ENCODE peak calls at places on chromosome 20, in seven cellular contexts. Z, R, K, E, O, N and S are unnamed samples.

GRCh38 chr20:45997187-45997586 is 11.5 kb upstream of the MMP9 start:
- DNase-seq in Z (no peak), R (no peak), K (no peak), E (no peak), O (no peak), N (no peak), S (no peak)

GRCh38 chr20:50410343-50410742 is 99.8 kb upstream of the PTPN1 start:
- DNase-seq in Z (no peak), R (no peak), K (no peak), E (no peak), O (no peak), N (no peak), S (no peak)

GRCh38 chr20:38220587-38220986 is 39.9 kb downstream of the KIAA1755 start:
- DNase-seq in Z (no peak), R (no peak), K (no peak), E (no peak), O (no peak), N (no peak), S (no peak)

GRCh38 chr20:8183526-8183925 is 51.5 kb downstream of the PLCB1 start:
- DNase-seq in Z (no peak), R (no peak), K (no peak), E (peak; percentile 13), O (no peak), N (no peak), S (no peak)

GRCh38 chr20:43220612-43221011 is 30.9 kb upstream of the PTPRT start:
- DNase-seq in Z (no peak), R (no peak), K (no peak), E (peak; percentile 6), O (no peak), N (no peak), S (peak; percentile 88)

GRCh38 chr20:10954137-10954840 is 280.5 kb upstream of the JAG1 start:
- DNase-seq in Z (no peak), R (no peak), K (no peak), E (peak; percentile 66), O (no peak), N (no peak), S (no peak)

GRCh38 chr20:22490287-22491187 is 93.8 kb downstream of the FOXA2 start:
- DNase-seq in Z (no peak), R (no peak), K (no peak), E (no peak), O (peak; percentile 80), N (no peak), S (peak; percentile 23)

GRCh38 chr20:45338121-45339030 is 9.8 kb downstream of the SDC4 start:
- DNase-seq in Z (no peak), R (peak; percentile 47), K (no peak), E (no peak), O (no peak), N (no peak), S (no peak)

GRCh38 chr20:47051936-47052566 is 157.4 kb downstream of the EYA2 start:
- DNase-seq in Z (no peak), R (no peak), K (no peak), E (no peak), O (no peak), N (no peak), S (no peak)

GRCh38 chr20:38212806-38213606 is 47.5 kb downstream of the KIAA1755 start:
- DNase-seq in Z (no peak), R (no peak), K (no peak), E (no peak), O (no peak), N (no peak), S (no peak)

GRCh38 chr20:53445276-53445675 is 148.4 kb downstream of the ZNF217 start:
- DNase-seq in Z (no peak), R (peak; percentile 8), K (no peak), E (peak; percentile 36), O (no peak), N (no peak), S (peak; percentile 19)

GRCh38 chr20:1415667-1416468 is 23.0 kb upstream of the FKBP1A start:
- DNase-seq in Z (no peak), R (peak; percentile 95), K (no peak), E (peak; percentile 96), O (no peak), N (no peak), S (peak; percentile 82)

GRCh38 chr20:2133318-2134183 is 31.9 kb downstream of the STK35 start:
- DNase-seq in Z (no peak), R (peak; percentile 90), K (no peak), E (peak; percentile 80), O (no peak), N (peak; percentile 41), S (peak; percentile 42)

GRCh38 chr20:7966176-7966575 is 25.9 kb upstream of the HAO1 start:
- DNase-seq in Z (no peak), R (no peak), K (no peak), E (peak; percentile 5), O (no peak), N (no peak), S (no peak)

GRCh38 chr20:52484438-52484837 is 292.9 kb upstream of the ZFP64 start:
- DNase-seq in Z (no peak), R (no peak), K (no peak), E (peak; percentile 87), O (no peak), N (no peak), S (no peak)

DNA sequence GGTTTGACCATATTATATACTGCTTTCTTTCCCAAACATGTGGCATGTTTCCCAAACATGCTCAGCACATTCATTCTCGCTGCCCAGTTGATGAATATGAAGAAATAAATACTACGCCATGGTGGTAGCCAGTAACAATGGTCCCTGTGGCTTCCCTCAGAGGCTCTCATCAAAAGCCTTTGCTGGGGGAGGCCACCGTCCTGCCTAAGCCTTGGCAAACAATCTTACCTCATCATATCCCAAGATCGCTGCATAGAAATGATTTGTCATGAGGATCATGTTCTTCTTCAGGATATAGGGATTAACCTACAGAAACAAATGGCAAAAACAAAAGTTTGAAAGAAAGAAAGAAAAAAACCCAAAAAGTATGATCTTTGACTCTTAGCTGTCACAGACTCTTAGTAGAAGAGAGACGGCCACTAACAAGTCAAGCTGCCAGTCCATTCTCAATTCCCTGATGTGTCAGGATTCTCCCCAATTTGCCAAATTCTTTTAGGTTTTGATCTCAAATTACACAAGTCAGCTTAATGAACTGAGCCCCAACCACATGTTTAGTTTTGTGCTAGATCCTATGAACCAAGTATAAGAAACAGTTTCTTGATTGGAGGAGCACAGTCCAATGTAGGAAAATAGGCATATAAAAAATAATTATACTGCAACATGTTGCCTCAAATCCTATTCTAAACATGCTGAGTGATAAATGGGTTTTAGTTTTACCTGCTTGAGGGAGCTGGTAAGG is 22.4 kb upstream of the FAM83C start:
- DNase-seq in Z (no peak), R (no peak), K (no peak), E (peak; percentile 59), O (no peak), N (no peak), S (no peak)
- H3K4me1 ChIP-seq in Z (no peaks in the 10 kb centered on the region), R (peaks cover 50% of the 10 kb centered on the region), K (no peaks in the 10 kb centered on the region), E (peaks cover 70% of the 10 kb centered on the region), O (peaks cover 4% of the 10 kb centered on the region), N (peaks cover 16% of the 10 kb centered on the region), S (no peaks in the 10 kb centered on the region)

DNA sequence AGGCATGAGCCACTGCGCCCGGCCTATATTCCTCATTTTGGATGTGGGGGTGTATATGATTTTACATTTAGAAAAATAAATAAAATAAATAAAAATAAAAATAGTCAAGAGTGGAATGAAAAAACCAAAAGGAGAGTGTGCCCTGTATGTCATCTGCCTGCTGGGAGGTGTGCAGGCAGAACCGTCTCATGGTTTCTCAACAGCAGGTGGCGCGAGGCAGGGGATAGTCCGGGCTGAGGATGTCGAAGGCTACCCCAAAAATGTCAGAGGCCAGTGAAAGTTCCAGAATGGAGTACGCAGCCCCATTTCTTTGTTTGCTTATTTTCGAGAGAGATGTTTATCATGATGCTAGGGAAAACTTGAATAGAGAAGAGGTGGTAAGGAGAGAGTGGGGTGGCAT is 16.4 kb upstream of the KIF16B start:
- DNase-seq in Z (no peak), R (no peak), K (no peak), E (no peak), O (no peak), N (no peak), S (no peak)
- TF ChIP-seq CTCF in Z (no peak), R (no peak), K (no peak), E (no peak), O (no peak), N (no peak), S (no peak)

DNA sequence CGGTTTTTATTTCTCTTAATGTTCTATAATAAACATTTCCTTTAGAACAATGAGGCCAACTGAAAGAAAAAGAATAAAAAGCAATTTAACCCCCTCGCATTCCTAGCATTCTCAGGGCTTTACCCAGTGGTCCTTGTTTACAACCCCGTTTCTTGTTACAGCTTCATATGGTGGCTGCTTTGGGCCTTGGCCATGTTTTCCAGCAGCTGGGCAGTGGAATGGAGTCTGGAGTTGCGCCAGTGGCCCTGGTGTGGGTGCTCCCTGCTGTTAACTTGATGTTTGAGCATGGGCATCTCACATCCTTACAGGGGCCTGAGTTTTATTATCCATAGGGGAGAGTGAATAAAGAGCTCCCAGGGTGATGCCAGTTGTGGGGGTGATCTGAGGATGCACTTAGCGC is 18.8 kb downstream of the EFCAB8 start:
- DNase-seq in Z (no peak), R (peak; percentile 60), K (no peak), E (peak; percentile 42), O (no peak), N (no peak), S (peak; percentile 33)
- H3K36me3 ChIP-seq in Z (no peaks in the 10 kb centered on the region), R (no peaks in the 10 kb centered on the region), K (no peaks in the 10 kb centered on the region), E (no peaks in the 10 kb centered on the region), O (no peaks in the 10 kb centered on the region), N (no peaks in the 10 kb centered on the region), S (no peaks in the 10 kb centered on the region)

GRCh38 chr20:6786548-6786947 is 19.1 kb downstream of the BMP2 start:
- DNase-seq in Z (no peak), R (no peak), K (no peak), E (no peak), O (no peak), N (no peak), S (no peak)
- H3K4me1 ChIP-seq in Z (no peaks in the 10 kb centered on the region), R (no peaks in the 10 kb centered on the region), K (no peaks in the 10 kb centered on the region), E (no peaks in the 10 kb centered on the region), O (peaks cover 10% of the 10 kb centered on the region), N (no peaks in the 10 kb centered on the region), S (peaks cover 9% of the 10 kb centered on the region)

DNA sequence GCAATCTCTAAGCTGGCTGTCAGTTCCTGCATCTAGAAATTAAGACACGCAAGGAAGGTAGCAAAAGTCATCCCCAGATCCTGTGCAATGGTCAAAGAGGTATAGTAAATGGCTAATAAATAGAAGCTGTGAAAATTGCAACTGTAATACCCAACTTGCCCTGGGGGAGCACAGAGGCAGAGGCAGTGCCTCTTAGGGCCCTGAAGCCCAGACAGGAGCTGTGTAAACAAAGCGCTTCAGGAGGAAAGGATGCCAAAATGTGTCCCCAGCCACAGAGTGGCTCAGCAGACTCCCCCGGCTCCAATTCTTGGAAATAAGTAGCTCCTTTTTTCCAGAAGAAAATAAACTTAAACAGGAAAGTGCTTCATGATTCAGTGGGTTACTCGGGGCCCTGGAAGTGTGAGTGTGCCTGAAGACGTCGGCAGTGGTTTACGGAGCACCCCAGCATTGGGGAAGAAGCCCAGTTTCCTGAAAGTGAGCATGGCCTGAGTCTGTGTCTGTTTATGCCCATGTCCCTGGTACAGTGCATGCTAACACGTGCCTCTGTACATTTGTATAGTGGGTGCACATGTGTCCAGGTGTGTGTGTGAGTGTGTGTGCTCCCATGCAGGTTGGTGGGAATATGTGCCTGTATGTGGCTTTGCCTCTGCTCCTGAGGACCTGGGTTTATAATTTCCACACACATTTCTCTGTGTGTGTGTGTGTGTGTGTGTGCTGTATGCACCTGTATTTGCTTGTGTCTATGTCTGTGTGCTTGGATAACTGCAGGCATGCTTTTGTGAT is 246.7 kb downstream of the MAFB start:
- DNase-seq in Z (no peak), R (peak; percentile 32), K (no peak), E (no peak), O (no peak), N (no peak), S (peak; percentile 14)
- TF ChIP-seq CTCF in Z (no peak), R (peak; percentile 39), K (no peak), E (no peak), O (peak; percentile 13), N (no peak), S (peak; percentile 14)